ENCODE peak calls at places on chromosome 14, in six cellular contexts. M is IMR-90, V is H9, O is H1, L is neuronal stem cell, F is mesenchymal stem cell. D is an unnamed sample.

GRCh38 chr14:60998617-60999016 is 17.6 kb downstream of the SLC38A6 start:
- DNase-seq in M (no peak), L (no peak), V (no peak), O (no peak), F (no peak), D (no peak)

GRCh38 chr14:63203618-63204406 is 431 bp upstream of the RHOJ start:
- DNase-seq in L (peak; percentile 48), F (peak; percentile 97), V (peak; percentile 74), M (peak; percentile 99), O (peak; percentile 50), D (peak; percentile 92)

GRCh38 chr14:69183735-69184134 is 7.6 kb upstream of the EXD2 start:
- DNase-seq in V (peak; percentile 75), F (peak; percentile 37), M (peak; percentile 28), O (peak; percentile 51), L (no peak), D (peak; percentile 79)

GRCh38 chr14:71139058-71139946 is 232.0 kb downstream of the PCNX1 start:
- DNase-seq in M (peak; percentile 48), O (peak; percentile 83), F (peak; percentile 54), L (peak; percentile 58), V (peak; percentile 72), D (peak; percentile 58)

GRCh38 chr14:96727490-96727889 is 69.7 kb upstream of the VRK1 start:
- DNase-seq in V (no peak), O (no peak), M (no peak), F (no peak), L (no peak), D (no peak)

GRCh38 chr14:95337052-95337595 is 17.4 kb upstream of the CLMN start:
- DNase-seq in L (no peak), F (no peak), M (no peak), V (no peak), O (no peak), D (no peak)

GRCh38 chr14:24042733-24043132 is 9.1 kb upstream of the CARMIL3 start:
- DNase-seq in O (no peak), L (no peak), M (no peak), F (no peak), V (no peak), D (no peak)

GRCh38 chr14:50600849-50601248 is 40.9 kb downstream of the ATL1 start:
- DNase-seq in M (no peak), L (no peak), V (peak; percentile 36), O (no peak), F (peak; percentile 61), D (peak; percentile 40)

GRCh38 chr14:68574906-68575305 is 218.0 kb downstream of the ZFP36L1 start:
- DNase-seq in O (no peak), M (peak; percentile 70), L (no peak), F (peak; percentile 70), V (no peak), D (no peak)

GRCh38 chr14:102592969-102593840 is 756 bp downstream of the RCOR1 start:
- DNase-seq in L (peak; percentile 48), M (peak; percentile 26), V (no peak), O (peak; percentile 73), F (peak; percentile 65), D (peak; percentile 61)

GRCh38 chr14:52875707-52876106 is 75.1 kb downstream of the FERMT2 start:
- DNase-seq in V (no peak), L (no peak), F (no peak), M (no peak), O (no peak), D (no peak)

GRCh38 chr14:34872822-34873590 is 2.2 kb downstream of the BAZ1A start:
- DNase-seq in L (peak; percentile 2), V (peak; percentile 75), F (peak; percentile 68), M (peak; percentile 69), O (no peak), D (no peak)

GRCh38 chr14:25411933-25412757 is 362.2 kb upstream of the STXBP6 start:
- DNase-seq in F (no peak), O (peak; percentile 54), M (no peak), V (peak; percentile 77), L (peak; percentile 35), D (peak; percentile 81)

GRCh38 chr14:105419305-105420091 is at the start of gene MTA1:
- DNase-seq in M (peak; percentile 8), O (no peak), V (no peak), F (peak; percentile 29), L (peak; percentile 31), D (peak; percentile 38)

GRCh38 chr14:64812412-64812811 is 67.3 kb downstream of the SPTB start:
- DNase-seq in M (no peak), O (peak; percentile 71), L (no peak), F (no peak), V (peak; percentile 79), D (peak; percentile 48)

GRCh38 chr14:94213021-94213420 is 38.9 kb downstream of the PPP4R4 start:
- DNase-seq in M (peak; percentile 34), L (no peak), F (no peak), V (no peak), O (no peak), D (no peak)

GRCh38 chr14:71852201-71852600 is 80.0 kb upstream of the RGS6 start:
- DNase-seq in V (no peak), O (no peak), M (no peak), L (peak; percentile 3), F (peak; percentile 28), D (peak; percentile 82)

GRCh38 chr14:44783899-44784298 is 177.8 kb downstream of the KLHL28 start:
- DNase-seq in F (no peak), L (no peak), V (no peak), M (no peak), O (no peak), D (no peak)

GRCh38 chr14:65718629-65719028 is 306.1 kb downstream of the FUT8 start:
- DNase-seq in V (no peak), L (no peak), F (no peak), M (no peak), O (no peak), D (no peak)

GRCh38 chr14:93731753-93732152 is 56.5 kb downstream of the PRIMA1 start:
- DNase-seq in M (no peak), O (no peak), F (no peak), V (no peak), L (no peak), D (no peak)

GRCh38 chr14:104230119-104230885 is 91.9 kb downstream of the KIF26A start:
- DNase-seq in O (no peak), V (no peak), M (no peak), L (no peak), F (no peak), D (no peak)

GRCh38 chr14:30620178-30620577 is 1.9 kb upstream of the SCFD1 start:
- DNase-seq in O (no peak), M (peak; percentile 73), L (no peak), V (no peak), F (peak; percentile 58), D (no peak)

DNA sequence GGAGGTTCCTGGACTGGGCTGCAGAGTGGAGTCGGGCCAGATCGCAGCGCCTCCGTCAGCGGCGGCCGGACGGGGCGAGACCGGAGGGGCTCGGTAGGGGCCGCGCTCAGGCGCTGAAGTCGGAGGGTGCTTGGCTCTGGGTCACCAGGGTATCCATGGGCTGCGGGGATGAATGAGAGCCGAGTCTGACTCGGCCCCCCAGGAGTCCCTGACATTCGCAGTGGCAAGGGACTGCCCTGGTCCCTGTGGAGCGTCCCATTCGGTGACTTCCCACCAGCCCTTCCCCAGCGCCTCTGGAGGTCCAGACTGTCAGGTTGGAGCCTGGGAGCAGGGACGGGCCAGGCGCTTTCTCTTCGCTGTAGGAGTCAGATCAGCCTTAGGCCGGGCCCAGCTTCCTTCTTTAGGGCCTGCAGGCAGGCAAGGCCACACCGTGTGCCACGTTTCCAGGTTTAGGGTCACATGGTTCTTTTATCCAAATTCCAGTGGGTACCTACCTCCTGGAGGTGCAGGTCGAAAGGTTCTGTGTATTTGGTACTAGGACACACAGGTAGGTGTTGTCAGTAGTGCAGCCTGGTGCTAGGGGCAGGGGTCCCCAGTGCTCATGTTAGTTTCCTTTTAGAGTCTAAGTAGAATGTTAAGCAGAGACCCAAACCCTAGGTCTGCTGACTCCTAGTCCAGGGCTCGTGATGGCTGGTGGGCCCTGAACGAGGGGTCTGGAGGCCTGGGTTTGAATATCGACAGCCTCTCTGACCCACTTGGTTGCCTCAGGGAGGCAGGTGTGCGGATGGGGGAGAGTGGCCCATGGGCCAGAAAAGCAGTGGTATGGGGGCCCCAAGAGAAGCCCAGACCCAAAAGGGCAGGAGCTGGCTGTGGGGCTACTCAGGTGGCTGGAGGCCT is 1.2 kb upstream of the SLC25A29 start:
- DNase-seq in V (no peak), L (no peak), M (peak; percentile 17), O (peak; percentile 78), F (peak; percentile 46), D (peak; percentile 62)
- H3K18ac ChIP-seq in V (peak overlapping the region; percentile 93), L (peak overlapping the region; percentile 99), M (peak overlapping the region; percentile 42), O (peak overlapping the region; percentile 87), F (peak overlapping the region; percentile 97), D (peak overlapping the region; percentile 81)

GRCh38 chr14:92039073-92039719 is 663 bp downstream of the TRIP11 start:
- DNase-seq in F (peak; percentile 76), M (peak; percentile 70), L (peak; percentile 46), V (peak; percentile 95), O (peak; percentile 79), D (peak; percentile 98)
- H3K18ac ChIP-seq in F (peak overlapping the region; percentile 67), M (peak overlapping the region; percentile 81), L (peak overlapping the region; percentile 93), V (peak overlapping the region; percentile 95), O (peak overlapping the region; percentile 92), D (peak overlapping the region; percentile 91)

GRCh38 chr14:97779140-97779539 is 982.0 kb downstream of the VRK1 start:
- DNase-seq in V (no peak), M (no peak), O (no peak), F (no peak), L (no peak), D (no peak)

GRCh38 chr14:97785495-97785894 is 988.3 kb downstream of the VRK1 start:
- DNase-seq in O (no peak), M (no peak), F (no peak), V (no peak), L (no peak), D (no peak)

GRCh38 chr14:97780804-97781203 is 983.6 kb downstream of the VRK1 start:
- DNase-seq in F (no peak), L (no peak), O (no peak), M (no peak), V (no peak), D (no peak)

GRCh38 chr14:97783001-97783400 is 985.8 kb downstream of the VRK1 start:
- DNase-seq in V (no peak), L (no peak), F (no peak), O (no peak), M (no peak), D (no peak)

GRCh38 chr14:97781961-97782360 is 984.8 kb downstream of the VRK1 start:
- DNase-seq in M (no peak), O (no peak), V (no peak), F (no peak), L (no peak), D (no peak)
- H3K18ac ChIP-seq in M (no peak overlapping the region), O (no peak overlapping the region), V (no peak overlapping the region), F (no peak overlapping the region), L (no peak overlapping the region), D (no peak overlapping the region)

GRCh38 chr14:55841625-55842024 is 261.6 kb downstream of the KTN1 start:
- DNase-seq in O (no peak), F (no peak), M (no peak), V (no peak), L (no peak), D (no peak)
- H3K18ac ChIP-seq in O (no peak overlapping the region), F (no peak overlapping the region), M (no peak overlapping the region), V (no peak overlapping the region), L (no peak overlapping the region), D (no peak overlapping the region)

D was measured in mesendoderm.